ENCODE peak calls at places on chromosomes 13 and 19, in nine cellular contexts. B, U, N, E, O, G, D, I and X are unnamed samples.

GRCh38 chr19:5138606-5139594 is 170.0 kb downstream of the KDM4B start:
- DNase-seq in E (peak), B (peak), U (no peak), N (peak), G (no peak), O (no peak), D (no peak), I (peak), X (peak)

GRCh38 chr19:13492128-13492527 is 14.2 kb downstream of the CACNA1A start:
- DNase-seq in U (no peak), G (no peak), I (peak), N (no peak), O (no peak), D (peak), B (no peak), E (no peak), X (no peak)

GRCh38 chr13:52850396-52851152 is 2.1 kb upstream of the PCDH8 start:
- DNase-seq in U (peak), E (no peak), B (peak), N (peak), O (peak), I (no peak), G (peak), D (peak), X (peak)

GRCh38 chr13:105213512-105213911 is 1322.0 kb downstream of the EFNB2 start:
- DNase-seq in D (no peak), I (no peak), G (no peak), B (no peak), E (no peak), N (no peak), U (no peak), O (no peak), X (no peak)

GRCh38 chr19:8017808-8018207 is 12.4 kb upstream of the ELAVL1 start:
- DNase-seq in D (no peak), I (no peak), G (no peak), U (no peak), E (no peak), B (peak), O (no peak), N (no peak), X (no peak)

GRCh38 chr13:74288361-74288911 is 154.2 kb upstream of the KLF12 start:
- DNase-seq in E (no peak), U (peak), O (peak), N (peak), D (no peak), B (peak), G (peak), I (no peak), X (peak)

GRCh38 chr19:41691268-41691970 is 3.3 kb upstream of the CEACAM7 start:
- DNase-seq in N (no peak), B (peak), D (no peak), E (no peak), O (peak), U (peak), G (peak), I (no peak), X (peak)

GRCh38 chr19:48059331-48059730 is 15.5 kb upstream of the CABP5 start:
- DNase-seq in B (no peak), O (no peak), U (no peak), G (no peak), I (no peak), E (no peak), D (no peak), N (no peak), X (no peak)

GRCh38 chr13:30796132-30796832 is 60.9 kb downstream of the ALOX5AP start:
- DNase-seq in U (peak), E (no peak), B (no peak), N (no peak), I (peak), D (peak), O (peak), G (peak), X (peak)

GRCh38 chr19:7908742-7909461 is 5.2 kb downstream of the MAP2K7 start:
- DNase-seq in G (no peak), E (no peak), U (no peak), N (peak), I (no peak), D (no peak), O (no peak), B (no peak), X (no peak)

GRCh38 chr13:112968380-112968909 is 569 bp upstream of the MCF2L start:
- DNase-seq in O (peak), E (no peak), N (peak), U (no peak), G (peak), D (no peak), I (no peak), B (peak), X (no peak)